ENCODE peak calls at places on chromosomes 1 and 21, in four cellular contexts. S is K562, A is GM12878, G is HepG2. H is an unnamed sample.

GRCh38 chr1:54013393-54014008 is 4.5 kb downstream of the LDLRAD1 start:
- DNase-seq in S (no peak), A (no peak), G (peak), H (no peak)

GRCh38 chr1:221089273-221089672 is 210.0 kb downstream of the HLX start:
- DNase-seq in S (no peak), G (no peak), A (no peak), H (no peak)

GRCh38 chr1:228088586-228089498 is 6.3 kb downstream of the ARF1 start:
- DNase-seq in A (no peak), S (no peak), G (no peak), H (no peak)

GRCh38 chr1:246828818-246829217 is 102.9 kb downstream of the AHCTF1 start:
- DNase-seq in S (no peak), A (no peak), G (no peak), H (no peak)

GRCh38 chr1:22204989-22205913 is 62.4 kb upstream of the WNT4 start:
- DNase-seq in G (no peak), A (no peak), S (no peak), H (no peak)

GRCh38 chr1:167499657-167500056 is 18.7 kb downstream of the CD247 start:
- DNase-seq in S (no peak), A (peak), G (no peak), H (no peak)

GRCh38 chr21:26732442-26733221 is 112.6 kb downstream of the ADAMTS1 start:
- DNase-seq in A (no peak), G (peak), S (no peak), H (peak)

GRCh38 chr1:36415661-36416346 is 18.1 kb upstream of the LSM10 start:
- DNase-seq in A (no peak), S (no peak), G (no peak), H (no peak)

GRCh38 chr1:31297273-31298247 is 728 bp downstream of the ZCCHC17 start:
- DNase-seq in S (peak), A (no peak), G (peak), H (no peak)

GRCh38 chr1:940121-941026 is 16.7 kb downstream of the SAMD11 start:
- DNase-seq in S (peak), G (peak), A (no peak), H (no peak)

GRCh38 chr21:8991968-8992621 is 1529.3 kb upstream of the TPTE start:
- DNase-seq in G (no peak), A (no peak), S (peak), H (no peak)
- TF ChIP-seq RAD21 in G (no peak), A (no peak), S (no peak), H (no peak)

DNA sequence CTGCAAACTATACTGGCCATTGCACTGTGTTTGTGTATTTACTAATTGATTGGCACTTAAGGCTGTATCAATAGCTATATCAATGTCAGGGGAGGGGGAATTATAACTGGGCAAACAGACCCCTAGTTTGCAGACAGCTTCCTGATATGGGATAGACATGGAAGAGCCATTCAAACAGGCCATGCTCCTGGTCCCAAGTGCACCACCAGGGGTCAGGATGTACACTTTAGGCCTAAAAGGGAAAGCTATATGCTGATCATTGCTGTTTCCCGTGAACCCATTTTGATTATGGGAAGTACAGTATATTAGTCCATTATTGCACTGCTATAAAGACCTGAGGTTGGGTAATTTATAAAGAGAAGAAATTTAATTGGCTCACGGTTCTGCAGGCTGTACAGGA is 125.0 kb upstream of the BACE2 start:
- DNase-seq in G (no peak), S (no peak), A (no peak), H (no peak)
- TF ChIP-seq HDAC6 in G (no peak), S (no peak), A (no peak), H (no peak)

DNA sequence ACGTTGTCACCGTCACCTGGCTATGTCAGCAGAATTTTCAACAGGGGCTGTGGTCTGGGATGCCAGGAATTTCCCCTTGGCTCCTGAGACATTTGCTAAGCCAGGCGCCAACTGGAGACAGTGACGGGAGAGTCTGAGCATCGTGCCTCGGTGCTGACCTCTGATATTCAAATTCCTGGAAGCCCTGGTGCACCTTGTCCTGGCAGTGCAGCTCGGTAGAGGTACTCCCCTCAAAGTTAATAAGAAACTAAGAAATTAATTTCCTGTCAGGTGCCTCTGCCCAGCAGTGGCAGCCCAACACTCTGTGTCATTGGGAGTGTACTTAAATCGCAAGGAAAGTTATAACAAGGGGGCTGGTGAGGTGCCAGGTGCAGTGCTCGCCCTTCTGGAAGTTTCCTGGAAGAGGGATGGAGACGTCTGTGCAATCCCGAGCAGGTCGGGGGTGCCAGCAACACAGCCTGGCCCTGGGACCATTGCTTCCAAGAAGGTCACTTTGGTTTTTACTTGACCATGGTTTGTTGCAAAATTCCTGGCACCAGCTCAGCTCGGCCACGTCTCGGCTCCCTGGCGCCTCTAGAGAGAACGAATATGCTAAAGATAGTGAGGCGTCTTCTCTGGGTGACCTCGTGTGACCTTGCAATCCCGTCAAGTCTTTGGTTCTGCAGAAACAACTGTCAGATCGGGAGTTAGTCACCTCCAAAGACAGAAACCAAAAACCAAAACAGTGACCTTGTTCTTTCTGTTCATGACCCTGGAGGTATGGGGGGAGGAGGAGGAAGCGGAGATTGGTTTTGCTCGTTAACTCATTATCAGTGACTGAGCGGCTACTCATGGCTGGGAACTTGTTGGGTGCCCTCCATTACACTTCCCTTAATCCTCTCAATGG is 149.5 kb upstream of the VAMP3 start:
- DNase-seq in A (no peak), S (no peak), G (no peak), H (no peak)
- TF ChIP-seq RAD21 in A (no peak), S (no peak), G (no peak), H (no peak)

GRCh38 chr1:6126028-6126427 is 54.1 kb downstream of the CHD5 start:
- DNase-seq in G (no peak), S (no peak), A (no peak), H (no peak)

GRCh38 chr1:6125366-6125765 is 54.8 kb downstream of the CHD5 start:
- DNase-seq in S (no peak), A (no peak), G (no peak), H (no peak)

GRCh38 chr1:6124746-6125365 is 55.3 kb downstream of the CHD5 start:
- DNase-seq in S (no peak), A (no peak), G (no peak), H (no peak)

GRCh38 chr1:6127587-6128163 is 52.4 kb downstream of the CHD5 start:
- DNase-seq in A (no peak), G (no peak), S (peak), H (peak)

DNA sequence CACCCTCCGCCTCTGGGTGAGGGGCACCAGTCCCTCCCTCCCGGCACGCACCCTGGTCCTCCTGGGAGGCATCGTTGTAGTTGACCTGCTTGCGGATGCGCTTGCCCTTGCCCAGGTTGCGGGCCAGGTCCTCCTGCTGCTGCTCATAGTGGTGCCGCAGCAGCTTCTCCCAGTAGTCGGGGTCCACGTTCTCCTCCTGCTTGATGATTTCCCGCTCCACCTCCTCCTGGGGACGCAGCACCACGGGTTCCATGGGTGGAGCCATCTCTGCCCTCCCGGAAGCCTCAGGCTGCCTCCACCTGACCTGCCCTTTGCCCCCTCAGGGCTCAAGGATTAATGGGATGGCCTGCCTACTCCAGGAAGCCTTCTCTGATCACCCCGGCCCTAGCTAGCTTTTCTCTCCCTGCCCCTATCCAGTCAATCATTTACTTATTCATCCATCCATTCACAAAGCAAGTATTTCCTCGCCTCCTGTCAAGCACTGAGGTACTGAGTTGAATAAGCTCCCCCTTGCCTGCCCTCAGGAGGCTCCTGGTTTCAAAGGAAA is 53.5 kb downstream of the CHD5 start:
- DNase-seq in G (peak), A (no peak), S (no peak), H (no peak)
- TF ChIP-seq HDAC6 in G (no peak), A (no peak), S (no peak), H (no peak)

GRCh38 chr1:4485878-4486277 is 168.5 kb upstream of the AJAP1 start:
- DNase-seq in S (no peak), A (no peak), G (no peak), H (no peak)

GRCh38 chr1:4488018-4488417 is 166.4 kb upstream of the AJAP1 start:
- DNase-seq in A (no peak), S (no peak), G (no peak), H (no peak)

GRCh38 chr1:4485398-4485797 is 169.0 kb upstream of the AJAP1 start:
- DNase-seq in S (no peak), G (no peak), A (no peak), H (no peak)

GRCh38 chr1:4486408-4487120 is 167.8 kb upstream of the AJAP1 start:
- DNase-seq in S (no peak), A (no peak), G (no peak), H (no peak)

DNA sequence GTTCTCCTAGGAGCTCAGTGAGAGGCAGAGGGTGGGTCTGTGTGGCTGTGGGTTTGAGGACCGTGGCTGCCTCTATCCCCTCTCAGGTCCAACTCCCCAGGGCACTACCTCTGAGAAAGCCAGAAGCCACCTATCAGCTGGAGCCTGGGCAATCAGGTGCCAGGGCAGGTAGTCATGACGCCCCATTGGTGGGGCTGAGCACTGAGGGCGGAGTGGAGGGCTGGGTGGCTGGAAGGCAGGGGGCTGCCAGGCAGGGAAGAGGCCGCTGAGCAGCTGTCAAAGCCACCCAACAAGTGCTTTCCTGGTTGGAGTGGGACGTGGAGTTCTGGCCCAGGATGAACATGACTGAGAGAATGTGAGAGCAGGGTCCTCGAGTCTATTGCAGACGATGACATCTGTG is 164.9 kb upstream of the AJAP1 start:
- DNase-seq in A (no peak), G (no peak), S (no peak), H (no peak)
- TF ChIP-seq RAD21 in A (no peak), G (no peak), S (no peak), H (no peak)

DNA sequence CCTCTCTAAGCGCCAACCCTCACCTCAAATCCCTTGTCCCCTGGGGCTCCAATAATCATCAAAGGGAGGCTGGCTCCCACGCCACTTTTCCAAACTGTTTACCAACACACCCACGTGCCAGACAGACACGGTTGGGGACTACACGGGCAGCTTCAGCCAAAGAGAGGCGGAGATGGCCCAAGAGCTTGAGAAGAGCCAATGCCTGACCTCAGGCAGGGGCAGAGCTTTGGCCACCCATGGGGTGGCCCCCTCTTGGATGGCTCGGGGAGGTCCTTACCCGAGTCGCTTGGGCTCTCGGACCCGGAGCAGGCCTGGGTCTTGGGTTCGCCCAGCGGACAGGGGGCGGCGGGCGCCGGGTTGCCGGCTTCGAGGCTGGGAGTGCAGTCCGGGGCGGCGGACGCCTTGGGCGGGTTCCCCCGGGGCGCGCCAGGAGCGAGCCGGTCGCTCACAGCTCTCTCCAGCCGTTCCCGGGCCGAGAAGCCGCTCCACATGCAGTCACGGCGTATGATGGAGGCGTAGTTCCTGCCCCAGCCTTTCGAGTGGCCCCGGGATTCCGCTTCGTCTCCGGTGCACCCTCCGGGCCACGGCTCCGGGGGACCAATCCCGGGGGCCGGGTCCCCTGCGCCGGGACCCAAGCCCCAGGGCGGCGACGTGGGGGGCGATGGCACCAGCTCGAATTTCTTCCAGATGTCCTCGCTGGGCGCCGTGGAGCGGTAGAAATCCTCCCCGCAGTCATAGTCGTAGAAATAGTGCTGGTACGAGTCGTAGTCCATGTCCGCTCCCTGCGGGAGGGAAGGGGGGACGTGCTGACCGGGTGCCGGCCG is 843 bp downstream of the MYCL start:
- DNase-seq in S (peak), A (no peak), G (no peak), H (peak)
- TF ChIP-seq HDAC6 in S (no peak), A (no peak), G (no peak), H (no peak)

DNA sequence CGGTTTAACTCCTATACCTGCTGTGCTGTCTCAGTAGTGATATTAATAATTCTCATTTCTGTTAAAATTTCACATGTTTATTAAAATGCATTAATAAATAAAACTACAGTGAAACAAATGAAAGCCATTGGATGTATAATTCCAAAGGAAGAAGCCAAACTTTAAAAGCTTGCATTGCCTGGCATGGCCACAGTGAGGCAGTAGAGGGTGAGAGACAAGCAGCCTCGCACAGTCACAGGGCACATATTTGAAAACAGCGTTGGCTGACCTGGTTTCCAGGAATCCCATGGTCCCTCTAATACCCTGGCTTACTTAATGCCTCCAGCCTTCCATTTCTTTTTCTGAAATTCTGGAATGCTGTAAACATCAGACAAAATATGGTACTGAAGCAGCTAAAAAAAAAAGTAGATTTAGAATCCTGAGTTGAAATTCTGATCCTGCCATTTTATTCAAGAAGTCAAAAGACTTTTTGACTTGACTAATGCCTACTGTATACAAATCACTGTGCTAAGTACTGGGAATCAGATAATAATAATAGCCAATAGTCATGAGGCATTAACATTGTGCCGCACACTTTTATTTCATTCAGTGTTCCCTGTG is 6.7 kb upstream of the RNASEL start:
- DNase-seq in S (peak), G (peak), A (no peak), H (peak)
- TF ChIP-seq RAD21 in S (peak), G (no peak), A (peak), H (peak)

DNA sequence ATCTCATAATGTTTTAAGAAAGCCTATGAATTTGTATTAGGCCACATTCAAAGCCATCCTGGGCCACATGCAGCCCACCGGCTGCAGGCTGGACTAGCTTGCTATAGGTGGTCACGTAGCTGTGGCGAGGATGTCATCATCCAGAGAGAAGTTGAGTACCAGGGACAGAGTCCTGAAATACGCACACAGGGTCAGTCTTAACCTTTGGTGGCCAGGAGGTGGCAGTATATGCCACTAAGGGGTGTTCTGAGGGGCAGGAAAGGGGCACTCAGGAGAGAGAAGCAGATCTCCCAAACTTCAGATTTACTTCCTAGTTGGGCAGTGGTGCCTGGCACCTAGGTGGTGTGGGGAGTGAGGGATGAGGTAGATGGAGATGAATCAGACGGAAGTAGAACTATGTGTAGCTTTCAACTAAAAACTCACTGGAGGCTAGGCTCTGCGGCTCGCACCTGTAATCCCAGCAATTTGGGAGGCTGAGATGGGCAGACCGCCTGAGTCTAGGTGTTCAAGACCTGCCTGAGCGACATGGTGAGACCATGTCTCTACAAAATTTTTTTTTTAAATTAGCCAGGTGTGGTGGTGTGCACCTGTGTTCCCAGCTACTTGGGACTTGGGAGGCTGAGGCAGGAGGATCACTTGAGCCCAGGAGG is 16.3 kb upstream of the CDK18 start:
- DNase-seq in S (peak), G (peak), A (no peak), H (peak)
- TF ChIP-seq HDAC6 in S (no peak), G (no peak), A (no peak), H (no peak)

DNA sequence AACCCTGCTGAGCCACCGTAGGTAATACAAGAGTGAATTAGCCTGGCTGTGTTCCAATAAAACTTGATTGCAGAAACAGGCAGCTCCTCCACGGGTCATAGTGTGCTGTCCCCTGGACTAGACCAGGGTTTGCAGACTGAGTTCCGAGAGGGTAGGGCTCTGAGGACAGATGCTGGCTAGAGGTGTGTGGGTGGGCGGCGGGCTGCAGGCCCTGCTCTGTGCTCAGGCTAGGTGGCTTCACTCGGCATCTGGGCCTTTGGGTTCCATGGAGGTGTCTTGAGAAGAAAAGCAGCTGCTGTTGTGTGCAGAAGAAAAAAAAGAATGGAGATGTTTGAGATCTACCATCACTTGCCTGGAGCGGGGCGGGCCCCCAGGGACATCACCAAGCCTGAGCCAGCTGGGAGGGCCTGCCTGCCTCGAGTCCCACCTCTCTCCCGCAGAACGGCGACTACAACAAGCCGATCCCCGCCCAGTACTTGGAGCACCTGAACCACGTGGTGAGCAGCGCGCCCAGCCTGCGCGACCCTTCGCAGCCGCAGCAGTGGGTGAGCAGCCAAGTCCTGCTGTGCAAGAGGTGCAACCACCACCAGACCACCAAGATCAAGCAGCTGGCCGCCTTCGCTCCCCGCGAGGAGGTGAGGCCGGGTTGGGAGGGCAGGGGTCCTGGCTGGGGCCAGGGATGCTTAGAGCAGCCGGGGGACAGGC is 7.9 kb downstream of the TMEM201 start:
- DNase-seq in S (no peak), A (no peak), G (no peak), H (no peak)
- TF ChIP-seq RAD21 in S (no peak), A (no peak), G (no peak), H (no peak)

H was measured in H1.